ENCODE peak calls at places on chromosomes 3 and 15, in four cellular contexts. N, L, W and J are unnamed samples.

GRCh38 chr3:143216709-143217182 is 97.2 kb downstream of the CHST2 start:
- DNase-seq in N (no peak), L (no peak), W (peak; percentile 24), J (no peak)

GRCh38 chr3:107796786-107797185 is 274.0 kb downstream of the BBX start:
- DNase-seq in N (no peak), L (no peak), W (no peak), J (no peak)

GRCh38 chr3:160686955-160687535 is 10.1 kb downstream of the ARL14 start:
- DNase-seq in N (no peak), L (no peak), W (peak; percentile 21), J (no peak)

GRCh38 chr3:47428585-47429145 is 47.1 kb downstream of the SCAP start:
- DNase-seq in N (no peak), L (no peak), W (no peak), J (no peak)

GRCh38 chr3:147699175-147699838 is 290.1 kb downstream of the ZIC1 start:
- DNase-seq in N (no peak), L (no peak), W (no peak), J (no peak)

GRCh38 chr3:126179825-126180476 is 435 bp downstream of the ALDH1L1 start:
- DNase-seq in N (peak; percentile 62), L (no peak), W (no peak), J (no peak)

GRCh38 chr15:92898988-92899909 is 875 bp upstream of the CHD2 start:
- DNase-seq in N (no peak), L (no peak), W (peak; percentile 70), J (no peak)

GRCh38 chr15:40282870-40283614 is at the start of gene ANKRD63:
- DNase-seq in N (no peak), L (peak; percentile 15), W (no peak), J (peak; percentile 37)

GRCh38 chr3:184737641-184738518 is 26.0 kb upstream of the MAGEF1 start:
- DNase-seq in N (peak; percentile 12), L (no peak), W (no peak), J (no peak)

GRCh38 chr3:50599115-50599715 is 12.4 kb downstream of the CISH start:
- DNase-seq in N (no peak), L (no peak), W (no peak), J (no peak)
- H3K27ac ChIP-seq in N (peak overlapping the region; percentile 99), L (peak overlapping the region; percentile 97), W (no peak overlapping the region), J (no peak overlapping the region)

GRCh38 chr3:124234852-124235252 is 242.9 kb upstream of the ROPN1 start:
- DNase-seq in N (peak; percentile 62), L (no peak), W (no peak), J (no peak)
- H3K27ac ChIP-seq in N (peak overlapping the region; percentile 14), L (no peak overlapping the region), W (no peak overlapping the region), J (no peak overlapping the region)

DNA sequence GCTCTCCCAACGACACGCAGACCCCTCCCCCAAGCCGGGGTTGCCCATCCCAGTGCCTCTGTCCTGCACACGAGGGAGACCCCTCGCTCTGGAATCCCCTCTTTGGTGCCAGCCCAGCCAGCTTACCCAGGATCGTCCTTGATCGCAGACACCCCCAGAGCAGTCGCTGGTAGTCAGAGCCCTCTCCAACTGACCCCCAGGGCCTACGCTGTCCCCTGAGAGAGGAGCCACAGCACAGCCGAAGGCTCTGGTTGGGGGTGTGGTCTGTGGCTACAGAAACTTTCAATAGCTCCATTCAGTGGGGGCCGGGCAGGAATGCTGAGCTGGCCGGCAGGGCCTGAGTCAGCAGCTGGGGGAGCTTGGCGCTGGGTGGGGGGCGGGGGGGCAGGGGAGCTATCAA is at the start of gene LCTL:
- DNase-seq in N (no peak), L (no peak), W (no peak), J (no peak)
- H3K27ac ChIP-seq in N (no peak within 1 kb of the TSS), L (no peak within 1 kb of the TSS), W (no peak within 1 kb of the TSS), J (no peak within 1 kb of the TSS)

GRCh38 chr3:177835008-177835407 is 637.7 kb upstream of the TBL1XR1 start:
- DNase-seq in N (no peak), L (no peak), W (no peak), J (no peak)

GRCh38 chr3:177832862-177833261 is 635.6 kb upstream of the TBL1XR1 start:
- DNase-seq in N (no peak), L (no peak), W (no peak), J (no peak)

GRCh38 chr3:177835917-177836316 is 638.6 kb upstream of the TBL1XR1 start:
- DNase-seq in N (no peak), L (no peak), W (no peak), J (no peak)

GRCh38 chr3:177831361-177831760 is 634.1 kb upstream of the TBL1XR1 start:
- DNase-seq in N (no peak), L (no peak), W (no peak), J (no peak)

GRCh38 chr3:177833392-177833791 is 636.1 kb upstream of the TBL1XR1 start:
- DNase-seq in N (no peak), L (no peak), W (no peak), J (no peak)
- H3K27ac ChIP-seq in N (no peak overlapping the region), L (no peak overlapping the region), W (no peak overlapping the region), J (no peak overlapping the region)

DNA sequence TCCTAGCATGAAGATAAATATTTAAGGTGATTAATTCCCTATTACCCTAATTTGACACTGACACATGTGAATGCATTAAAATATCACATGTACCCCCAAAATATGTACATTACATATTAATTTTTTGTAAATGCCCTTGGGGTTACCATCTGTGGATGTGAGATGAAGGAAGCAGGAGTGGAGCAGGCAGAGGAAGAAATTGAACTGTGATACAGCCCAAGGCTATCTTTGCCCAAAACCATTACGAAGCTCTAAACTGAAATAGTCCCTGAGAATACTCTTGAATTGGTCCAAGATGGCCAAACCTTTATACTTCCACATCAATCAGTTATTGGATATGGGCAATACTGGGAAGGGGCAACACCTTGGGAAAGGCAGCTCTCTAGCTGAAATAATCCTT is 105.0 kb downstream of the CLASP2 start:
- DNase-seq in N (no peak), L (no peak), W (no peak), J (no peak)
- H3K27ac ChIP-seq in N (no peak overlapping the region), L (no peak overlapping the region), W (no peak overlapping the region), J (no peak overlapping the region)

DNA sequence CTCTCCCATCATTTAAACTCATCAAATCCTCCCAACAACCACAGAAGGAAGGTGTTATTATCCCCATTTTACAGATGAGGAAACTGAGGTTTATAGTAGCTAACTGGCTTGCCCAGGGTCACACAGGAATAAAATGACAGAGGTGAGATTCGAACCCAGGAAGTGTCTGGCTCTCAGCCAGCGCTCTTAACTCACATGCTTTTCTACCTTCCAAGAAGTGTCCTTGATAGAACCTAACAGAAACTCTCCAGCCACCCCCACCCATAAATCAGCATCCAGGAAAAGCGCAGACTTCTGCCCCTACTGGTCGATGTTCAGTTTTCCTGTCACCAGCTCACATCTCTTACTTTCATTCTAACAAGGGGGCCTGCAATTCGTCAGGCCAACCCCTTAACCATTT is 51.7 kb downstream of the SPATA12 start:
- DNase-seq in N (no peak), L (no peak), W (peak; percentile 28), J (no peak)
- H3K27ac ChIP-seq in N (no peak overlapping the region), L (no peak overlapping the region), W (no peak overlapping the region), J (no peak overlapping the region)

DNA sequence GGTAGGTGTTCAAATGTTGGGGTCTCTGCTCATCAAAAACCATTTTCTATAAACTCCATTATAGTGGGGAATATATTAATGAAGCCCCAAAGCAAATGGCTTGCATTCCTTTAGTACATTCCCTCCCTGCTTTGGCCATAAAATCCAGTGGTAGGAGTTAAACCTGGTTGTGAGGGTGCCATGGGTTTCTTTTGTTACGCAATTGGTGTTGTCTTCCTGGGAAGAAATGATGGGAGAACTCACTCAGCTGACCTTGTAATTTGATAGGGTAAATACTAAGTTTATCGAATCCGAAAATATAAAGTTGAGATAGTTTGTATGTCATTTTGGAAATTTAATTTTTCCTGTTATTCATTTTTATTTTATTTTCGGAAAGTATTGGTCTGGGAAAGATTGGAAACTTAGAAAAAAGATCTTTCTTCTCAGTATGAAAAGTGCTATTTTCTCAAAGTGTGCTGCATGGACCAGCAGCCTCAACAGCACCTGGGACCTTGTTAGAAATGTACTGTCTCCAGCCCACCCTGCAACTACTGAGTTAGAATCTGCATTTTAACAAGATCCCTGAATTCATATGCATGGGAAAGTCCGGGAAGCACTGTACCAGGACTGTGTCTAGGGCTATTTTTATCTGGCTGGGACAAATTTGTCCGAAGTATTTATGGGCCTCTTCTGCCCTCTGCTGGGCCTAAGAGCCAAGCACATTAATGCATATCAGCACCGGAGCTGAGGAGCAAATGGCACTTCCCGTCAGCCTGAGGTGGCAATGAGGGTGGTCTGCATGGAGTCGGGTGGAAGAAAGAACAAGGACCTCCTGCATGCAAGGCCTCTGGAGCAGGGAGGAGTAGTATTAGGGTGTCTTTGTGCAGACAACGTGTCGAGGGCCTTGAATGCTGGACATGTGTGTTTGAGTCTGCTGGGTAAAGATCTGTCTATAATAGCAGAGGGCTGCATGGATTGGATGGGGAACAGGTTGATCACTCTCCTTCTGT is 54.7 kb downstream of the FAM81A start:
- DNase-seq in N (peak; percentile 66), L (peak; percentile 45), W (peak; percentile 76), J (peak; percentile 30)
- H3K27ac ChIP-seq in N (no peak overlapping the region), L (no peak overlapping the region), W (no peak overlapping the region), J (no peak overlapping the region)

GRCh38 chr3:50275996-50276761 is 2.7 kb upstream of the LSMEM2 start:
- DNase-seq in N (no peak), L (no peak), W (no peak), J (no peak)

GRCh38 chr3:50273689-50274065 is 4.7 kb downstream of the SEMA3B start:
- DNase-seq in N (no peak), L (no peak), W (no peak), J (no peak)

GRCh38 chr3:50274371-50275104 is 4.3 kb upstream of the LSMEM2 start:
- DNase-seq in N (peak; percentile 58), L (peak; percentile 56), W (peak; percentile 77), J (peak; percentile 56)

GRCh38 chr3:50276762-50277101 is 2.2 kb upstream of the LSMEM2 start:
- DNase-seq in N (no peak), L (no peak), W (no peak), J (no peak)

GRCh38 chr3:50275160-50275995 is 3.5 kb upstream of the LSMEM2 start:
- DNase-seq in N (no peak), L (no peak), W (no peak), J (no peak)
- H3K27ac ChIP-seq in N (no peak overlapping the region), L (no peak overlapping the region), W (no peak overlapping the region), J (no peak overlapping the region)

DNA sequence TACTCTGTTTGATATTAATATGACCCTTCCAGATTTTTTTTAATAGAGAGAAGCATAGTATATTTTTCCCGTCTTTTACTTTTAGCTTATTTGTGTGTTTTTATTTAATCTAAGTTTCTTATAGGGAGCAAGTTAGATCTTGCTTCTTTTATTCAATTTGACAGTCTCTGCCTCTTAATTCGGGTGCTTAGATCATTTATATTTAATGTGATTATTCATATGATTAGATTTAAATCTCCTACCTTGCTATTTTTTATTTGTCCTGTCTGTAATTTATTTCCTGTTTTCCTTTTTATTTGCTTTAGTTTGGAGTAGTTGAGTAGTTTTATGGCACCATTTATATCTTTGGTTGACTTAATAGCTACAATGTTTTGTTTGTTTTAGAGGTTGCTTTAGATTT is 66.1 kb downstream of the GJD2 start:
- DNase-seq in N (no peak), L (no peak), W (no peak), J (no peak)
- H3K27ac ChIP-seq in N (no peak overlapping the region), L (no peak overlapping the region), W (no peak overlapping the region), J (no peak overlapping the region)

DNA sequence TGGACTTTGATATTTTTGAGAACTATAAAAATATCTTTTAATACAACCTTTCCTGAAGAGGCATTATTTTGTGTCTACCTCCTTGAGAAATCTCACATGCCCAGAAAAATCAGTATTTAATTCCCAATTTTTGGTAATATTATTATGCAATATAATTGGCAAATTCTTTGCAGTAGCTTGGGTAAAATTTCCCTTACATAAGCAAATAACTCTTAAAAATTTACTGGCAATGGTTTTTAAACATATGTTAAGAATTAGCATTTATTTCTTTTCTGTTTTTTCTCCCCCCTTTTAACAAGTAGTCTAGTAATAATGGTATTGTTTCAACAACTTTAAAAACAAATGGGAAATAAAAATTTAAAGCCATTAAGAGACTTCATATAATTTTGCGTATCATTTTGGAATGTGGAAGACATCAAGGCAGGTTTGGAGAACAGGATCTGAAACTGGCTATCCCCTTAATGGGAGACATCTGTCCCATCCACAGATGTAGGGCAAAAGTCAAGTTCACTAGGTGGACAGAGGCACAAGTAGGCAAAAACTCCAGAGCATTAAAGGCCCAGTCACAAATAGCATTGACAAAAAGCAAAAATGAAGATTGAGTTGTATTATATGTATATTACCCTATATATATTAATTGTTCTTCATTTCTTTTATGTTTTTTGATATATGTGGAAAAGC is 89.6 kb upstream of the AADACL2 start:
- DNase-seq in N (no peak), L (no peak), W (no peak), J (no peak)
- H3K27ac ChIP-seq in N (no peak overlapping the region), L (no peak overlapping the region), W (no peak overlapping the region), J (no peak overlapping the region)